ENCODE peak calls at places on chromosomes 6 and 20, in four cellular contexts. Y is body of pancreas, G is heart right ventricle, C is NCI-H1436. N is an unnamed sample.

GRCh38 chr6:3749991-3750323 is 1.6 kb downstream of the PXDC1 start:
- DNase-seq in G (no peak), C (no peak), Y (peak), N (peak)

GRCh38 chr6:6825153-6825847 is 236.8 kb downstream of the LY86 start:
- DNase-seq in Y (no peak), G (no peak), C (no peak), N (peak)

GRCh38 chr6:41698350-41698781 is 37.0 kb downstream of the TFEB start:
- DNase-seq in Y (no peak), G (no peak), C (no peak), N (no peak)

GRCh38 chr6:119273799-119274595 is 75.6 kb downstream of the MAN1A1 start:
- DNase-seq in Y (no peak), C (no peak), G (no peak), N (no peak)

GRCh38 chr20:10861086-10861485 is 187.3 kb upstream of the JAG1 start:
- DNase-seq in G (no peak), Y (no peak), C (no peak), N (no peak)

GRCh38 chr6:136609878-136610706 is 59.9 kb upstream of the MAP7 start:
- DNase-seq in G (no peak), Y (peak), C (peak), N (peak)

GRCh38 chr20:59006864-59007757 is at the start of gene CTSZ:
- DNase-seq in Y (peak), G (peak), C (no peak), N (peak)

GRCh38 chr6:135592276-135592675 is 94.7 kb upstream of the AHI1 start:
- DNase-seq in Y (no peak), C (no peak), G (no peak), N (no peak)

GRCh38 chr6:4336778-4337442 is 201.5 kb upstream of the ECI2 start:
- DNase-seq in Y (no peak), G (no peak), C (no peak), N (no peak)

GRCh38 chr6:122798099-122798641 is 9.1 kb downstream of the SMPDL3A start:
- DNase-seq in G (no peak), C (no peak), Y (peak), N (peak)

GRCh38 chr6:11392778-11393507 is 144.6 kb upstream of the TMEM170B start:
- DNase-seq in Y (no peak), G (peak), C (no peak), N (peak)

GRCh38 chr6:158869010-158869603 is 49.9 kb upstream of the EZR start:
- DNase-seq in C (peak), Y (no peak), G (no peak), N (no peak)

GRCh38 chr6:29403801-29404200 is 8.4 kb downstream of the OR12D2 start:
- DNase-seq in Y (no peak), G (no peak), C (no peak), N (no peak)

GRCh38 chr20:22732751-22733150 is 148.4 kb upstream of the FOXA2 start:
- DNase-seq in C (no peak), G (no peak), Y (no peak), N (no peak)

GRCh38 chr20:3804254-3804751 is 8.2 kb downstream of the CDC25B start:
- DNase-seq in G (no peak), Y (no peak), C (no peak), N (no peak)

GRCh38 chr6:156310701-156311100 is 466.5 kb upstream of the ARID1B start:
- DNase-seq in Y (no peak), G (no peak), C (no peak), N (no peak)

GRCh38 chr20:32456869-32457421 is 98.8 kb downstream of the ASXL1 start:
- DNase-seq in Y (no peak), C (no peak), G (peak), N (no peak)

GRCh38 chr20:26295006-26295405 is 598.4 kb upstream of the ZNF337 start:
- DNase-seq in Y (no peak), G (no peak), C (no peak), N (no peak)

GRCh38 chr6:84752118-84752850 is 12.1 kb downstream of the TBX18 start:
- DNase-seq in Y (no peak), G (no peak), C (no peak), N (no peak)

GRCh38 chr6:102215425-102215824 is 821.9 kb downstream of the GRIK2 start:
- DNase-seq in G (no peak), Y (no peak), C (no peak), N (no peak)

GRCh38 chr6:136921936-136922679 is at the start of gene SLC35D3:
- DNase-seq in Y (peak), C (no peak), G (peak), N (no peak)

GRCh38 chr6:127420558-127420957 is 38.6 kb downstream of the KIAA0408 start:
- DNase-seq in G (no peak), Y (peak), C (peak), N (peak)

GRCh38 chr6:85580104-85580877 is 13.4 kb downstream of the SNX14 start:
- DNase-seq in Y (peak), G (no peak), C (no peak), N (no peak)